ENCODE peak calls at places on chromosomes 16 and 17, in seven cellular contexts. T is prostate gland, I is breast epithelium, D is stomach, F is HCT116, K is esophagus muscularis mucosa, S is transverse colon. X is an unnamed sample. For H3K36me3, the result is how much of the 10 kb centered on the place peaks cover.

GRCh38 chr17:18236494-18236893 is 11.1 kb downstream of the LLGL1 start:
- DNase-seq in I (no peak), K (no peak), F (no peak), T (no peak), D (no peak), S (no peak), X (no peak)

GRCh38 chr16:12972246-12972645 is 70.8 kb downstream of the SHISA9 start:
- DNase-seq in I (no peak), S (no peak), T (no peak), F (no peak), K (no peak), D (no peak), X (no peak)

GRCh38 chr16:1333149-1333812 is at the start of gene BAIAP3:
- DNase-seq in T (peak), I (no peak), K (no peak), D (peak), S (peak), F (no peak), X (peak)

GRCh38 chr17:55521193-55521592 is 9.9 kb upstream of the SMIM36 start:
- DNase-seq in K (no peak), I (no peak), T (no peak), D (no peak), F (no peak), S (no peak), X (no peak)

GRCh38 chr17:66633322-66633965 is 201.5 kb upstream of the CACNG5 start:
- DNase-seq in K (no peak), F (no peak), D (no peak), I (no peak), T (no peak), S (no peak), X (no peak)

GRCh38 chr16:89200124-89200849 is at the start of gene SLC22A31:
- DNase-seq in D (no peak), K (no peak), T (no peak), S (no peak), F (no peak), I (no peak), X (peak)

GRCh38 chr17:67546578-67547527 is 169.8 kb downstream of the PITPNC1 start:
- DNase-seq in K (peak), F (no peak), T (no peak), I (no peak), D (peak), S (peak), X (peak)

GRCh38 chr16:84706856-84707255 is 7.1 kb downstream of the USP10 start:
- DNase-seq in S (no peak), F (no peak), K (no peak), D (no peak), I (no peak), T (no peak), X (no peak)

GRCh38 chr16:84922351-84923135 is 88.8 kb downstream of the ZDHHC7 start:
- DNase-seq in F (no peak), K (no peak), I (no peak), S (peak), D (peak), T (no peak), X (no peak)

GRCh38 chr17:76309461-76309860 is 1.4 kb upstream of the QRICH2 start:
- DNase-seq in K (no peak), D (no peak), S (no peak), F (no peak), I (no peak), T (no peak), X (no peak)

GRCh38 chr17:64993867-64994266 is 62.7 kb downstream of the GNA13 start:
- DNase-seq in D (no peak), K (peak), I (no peak), T (no peak), F (no peak), S (no peak), X (no peak)

GRCh38 chr16:88790312-88791150 is 5.5 kb upstream of the PIEZO1 start:
- DNase-seq in I (no peak), D (peak), F (no peak), K (no peak), T (no peak), S (peak), X (peak)

GRCh38 chr17:35082073-35082657 is 18.7 kb upstream of the RFFL start:
- DNase-seq in F (peak), D (no peak), T (no peak), K (no peak), S (no peak), I (no peak), X (no peak)

GRCh38 chr16:57809843-57810196 is 7.5 kb upstream of the KIFC3 start:
- DNase-seq in I (no peak), K (no peak), F (no peak), D (no peak), T (no peak), S (no peak), X (no peak)

GRCh38 chr16:56401482-56401881 is 23.9 kb downstream of the AMFR start:
- DNase-seq in K (peak), S (no peak), D (no peak), T (no peak), F (peak), I (no peak), X (no peak)

GRCh38 chr16:4877298-4877685 is 30.0 kb downstream of the UBN1 start:
- DNase-seq in K (no peak), T (no peak), D (no peak), I (no peak), F (no peak), S (no peak), X (no peak)

GRCh38 chr16:15482068-15482747 is 47.8 kb downstream of the BMERB1 start:
- DNase-seq in T (peak), F (peak), D (peak), K (peak), S (peak), I (peak), X (no peak)

GRCh38 chr17:42182927-42183734 is 2.1 kb downstream of the HCRT start:
- DNase-seq in T (no peak), D (no peak), F (no peak), K (no peak), S (no peak), I (no peak), X (no peak)

GRCh38 chr16:677306-678190 is 2.1 kb downstream of the RHBDL1 start:
- DNase-seq in D (no peak), S (no peak), F (no peak), I (no peak), K (no peak), T (no peak), X (no peak)

GRCh38 chr16:19858654-19859018 is 26.0 kb downstream of the GPRC5B start:
- DNase-seq in F (no peak), D (no peak), S (no peak), I (no peak), T (no peak), K (no peak), X (peak)

GRCh38 chr16:47461598-47462266 is 601 bp downstream of the PHKB start:
- DNase-seq in D (no peak), S (peak), K (no peak), I (no peak), F (peak), T (peak), X (no peak)

GRCh38 chr17:8887834-8888703 is 20.6 kb upstream of the PIK3R6 start:
- DNase-seq in F (no peak), T (no peak), K (no peak), I (no peak), D (no peak), S (no peak), X (no peak)

DNA sequence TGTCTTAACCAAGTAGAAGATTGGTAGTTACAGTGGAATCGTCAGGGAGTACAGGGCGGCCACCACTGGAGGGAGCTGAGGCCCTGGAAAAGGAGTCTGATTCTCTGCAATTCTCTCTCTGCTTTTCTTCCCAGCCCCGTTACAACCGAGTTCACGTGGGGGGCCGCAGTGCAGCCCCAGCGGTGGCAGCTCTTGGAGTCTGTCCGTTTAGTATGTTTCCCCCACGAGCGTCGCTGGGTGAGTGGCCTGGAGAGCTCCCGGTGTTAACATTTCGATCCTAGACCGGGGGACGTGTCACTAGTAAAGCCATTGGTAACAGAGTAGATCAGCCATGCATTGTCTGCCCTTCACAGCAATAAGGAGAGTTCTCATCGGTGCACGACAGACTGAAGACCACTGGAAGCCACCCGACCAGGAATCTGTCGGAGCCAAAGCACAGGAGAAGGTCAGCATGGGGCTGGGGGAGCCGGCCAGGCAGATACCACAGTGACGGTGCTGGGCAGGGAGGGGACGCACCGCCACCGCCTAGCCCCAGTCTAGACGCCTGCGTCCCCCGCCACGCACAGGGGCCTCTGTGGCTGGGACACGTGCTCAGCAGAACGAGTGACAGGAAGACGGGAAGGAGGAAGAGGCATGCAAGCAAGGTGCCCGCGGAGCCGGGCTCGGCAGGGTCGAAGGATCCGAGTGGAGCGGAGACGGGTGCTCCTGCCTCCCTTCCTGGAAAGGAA is 15.7 kb downstream of the SLC16A3 start:
- DNase-seq in T (no peak), I (no peak), S (peak), F (no peak), D (no peak), K (no peak), X (peak)
- TF ChIP-seq POLR2AphosphoS5 in T (no peak), I (no peak), S (no peak), F (peak), D (no peak), K (no peak), X (peak)

GRCh38 chr17:48850792-48851325 is 20.0 kb downstream of the CALCOCO2 start:
- DNase-seq in S (no peak), K (no peak), T (no peak), D (no peak), I (no peak), F (no peak), X (no peak)
- H3K36me3 ChIP-seq in S (half or more), K (half or more), T (under half), D (half or more), I (under half), F (under half), X (half or more)

GRCh38 chr17:5560361-5560988 is 23.8 kb downstream of the NLRP1 start:
- DNase-seq in F (no peak), I (no peak), D (no peak), K (peak), T (no peak), S (no peak), X (no peak)

GRCh38 chr17:5557990-5558389 is 26.3 kb downstream of the NLRP1 start:
- DNase-seq in T (no peak), D (no peak), F (no peak), S (no peak), I (no peak), K (peak), X (no peak)

GRCh38 chr17:5555254-5555653 is 29.1 kb downstream of the NLRP1 start:
- DNase-seq in D (no peak), S (no peak), K (peak), F (no peak), I (no peak), T (no peak), X (no peak)

GRCh38 chr17:5558815-5559785 is 25.2 kb downstream of the NLRP1 start:
- DNase-seq in K (peak), S (no peak), D (no peak), T (no peak), I (no peak), F (no peak), X (no peak)

DNA sequence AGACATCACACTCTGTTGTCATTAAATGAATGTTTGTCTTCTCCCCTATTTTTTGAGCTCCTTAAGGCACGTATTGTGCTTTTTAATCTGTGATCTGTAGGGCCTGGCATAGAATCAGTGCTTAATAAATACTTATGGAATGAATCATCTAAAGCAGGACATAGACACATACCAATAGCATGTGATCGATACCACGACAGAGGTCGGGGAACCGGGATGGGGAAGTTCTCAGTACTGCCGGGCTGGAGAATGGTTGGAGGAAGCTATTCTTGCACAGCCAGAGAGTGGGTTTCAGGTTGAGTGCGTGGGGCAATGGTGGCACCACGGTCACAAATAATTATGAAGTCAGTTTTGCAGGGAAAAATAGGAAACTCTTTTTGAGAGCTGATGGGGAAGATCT is 26.8 kb downstream of the NLRP1 start:
- DNase-seq in I (no peak), S (no peak), T (no peak), F (no peak), K (no peak), D (no peak), X (no peak)
- H3K27ac ChIP-seq in I (no peak), S (no peak), T (no peak), F (no peak), K (no peak), D (no peak), X (no peak)

DNA sequence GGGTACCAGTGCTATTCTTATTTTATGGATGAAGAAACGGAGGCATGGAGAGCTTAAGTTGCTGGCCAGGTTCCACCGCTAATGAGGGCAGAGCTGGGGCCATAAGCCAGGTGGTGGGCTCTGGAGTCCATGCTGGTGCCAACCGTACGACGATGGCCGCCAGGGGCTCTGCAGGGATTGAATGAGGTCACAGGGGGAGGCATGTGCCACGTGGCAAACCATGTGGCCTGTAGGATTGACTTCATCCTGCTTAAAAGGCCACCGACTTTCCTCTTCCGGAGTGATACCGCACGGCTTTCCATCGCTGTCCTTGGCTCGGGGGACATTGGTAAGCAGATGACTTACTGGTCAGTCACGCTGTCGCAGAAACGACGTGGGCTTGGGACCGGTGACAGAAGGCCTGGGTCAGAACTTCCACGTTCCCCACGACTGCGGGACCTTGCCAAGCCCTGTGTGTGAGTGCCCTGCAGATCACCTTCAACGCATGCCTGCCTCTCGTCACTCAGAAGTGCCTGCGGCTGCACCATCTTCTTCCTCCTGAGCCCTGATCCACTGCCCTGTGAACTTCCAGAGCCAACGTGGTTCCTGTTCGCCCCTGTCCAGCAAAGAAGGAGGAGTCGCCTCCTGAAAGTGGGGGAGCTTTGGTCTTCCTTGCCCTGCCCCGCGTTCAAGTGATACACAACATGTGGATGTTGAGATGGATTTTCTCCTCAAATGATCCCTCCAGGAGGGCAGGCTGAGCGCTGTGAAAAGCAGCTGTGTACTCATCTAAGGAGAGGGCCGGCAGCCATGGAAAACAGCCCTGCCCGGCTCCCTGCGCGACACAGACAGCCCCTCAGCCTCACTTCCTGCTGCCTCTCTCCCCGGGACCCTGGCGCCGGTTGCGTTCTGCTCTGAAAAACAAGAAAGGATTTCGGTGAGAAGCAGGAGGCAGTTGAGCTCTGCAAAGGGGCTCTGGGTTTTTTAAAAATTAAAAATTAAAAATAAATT is 176.7 kb downstream of the C16orf95 start:
- DNase-seq in S (no peak), K (no peak), I (no peak), D (no peak), T (no peak), F (no peak), X (peak)
- TF ChIP-seq POLR2AphosphoS5 in S (no peak), K (no peak), I (no peak), D (no peak), T (no peak), F (no peak), X (no peak)